ENCODE peak calls at places on chromosomes 3 and 15, in eight cellular contexts. F, P, B, Q, K, A, Y and J are unnamed samples.

GRCh38 chr15:100759116-100759515 is 120.5 kb upstream of the ALDH1A3 start:
- DNase-seq in F (no peak), P (no peak), B (no peak), Q (no peak), K (no peak), A (no peak), Y (no peak), J (no peak)

GRCh38 chr3:115518100-115518852 is 105.0 kb upstream of the GAP43 start:
- DNase-seq in F (no peak), P (no peak), B (no peak), Q (peak; percentile 91), K (peak; percentile 88), A (no peak), Y (no peak), J (peak; percentile 85)

GRCh38 chr15:31237042-31237324 is 89.7 kb upstream of the KLF13 start:
- DNase-seq in F (no peak), P (no peak), B (no peak), Q (no peak), K (no peak), A (no peak), Y (no peak), J (no peak)

GRCh38 chr15:55348281-55348778 is 29.3 kb downstream of the PIGB start:
- DNase-seq in F (no peak), P (no peak), B (no peak), Q (no peak), K (no peak), A (no peak), Y (no peak), J (no peak)

GRCh38 chr15:60795889-60796288 is 316.9 kb upstream of the ICE2 start:
- DNase-seq in F (no peak), P (no peak), B (no peak), Q (no peak), K (no peak), A (no peak), Y (no peak), J (no peak)

GRCh38 chr3:146326875-146327543 is 76.1 kb upstream of the PLSCR4 start:
- DNase-seq in F (peak; percentile 18), P (no peak), B (peak; percentile 30), Q (peak; percentile 7), K (peak; percentile 45), A (no peak), Y (peak; percentile 10), J (no peak)

GRCh38 chr3:112770026-112770626 is 76.5 kb downstream of the CD200R1L start:
- DNase-seq in F (no peak), P (no peak), B (peak; percentile 37), Q (no peak), K (peak; percentile 68), A (no peak), Y (no peak), J (peak; percentile 51)

GRCh38 chr3:46895204-46895660 is 17.7 kb downstream of the PTH1R start:
- DNase-seq in F (peak; percentile 65), P (peak; percentile 61), B (peak; percentile 48), Q (no peak), K (peak; percentile 90), A (peak; percentile 59), Y (peak; percentile 94), J (peak; percentile 81)

GRCh38 chr3:79405183-79405582 is 362.6 kb downstream of the ROBO1 start:
- DNase-seq in F (no peak), P (no peak), B (no peak), Q (no peak), K (no peak), A (no peak), Y (peak; percentile 2), J (no peak)

GRCh38 chr3:170750478-170750830 is 119.5 kb downstream of the RPL22L1 start:
- DNase-seq in F (no peak), P (no peak), B (no peak), Q (no peak), K (no peak), A (no peak), Y (no peak), J (no peak)

GRCh38 chr3:153250450-153250849 is 88.4 kb downstream of the RAP2B start:
- DNase-seq in F (no peak), P (no peak), B (no peak), Q (no peak), K (no peak), A (no peak), Y (no peak), J (no peak)